ENCODE peak calls at places on chromosomes 13 and 19, in nine cellular contexts. R is heart right ventricle; B is A172; P is WERI-Rb-1; O is neural progenitor cell; Y is activated T-helper 9 cell treated with anti-CD3 and anti-CD28 coated beads, Interleukin-2, amount 50 U/mL, for 16 hours; J is left kidney; C is islet precursor cell; A is ACHN. N is an unnamed sample.

GRCh38 chr19:40266912-40267600 is 18.1 kb downstream of the AKT2 start:
- DNase-seq in R (no peak), B (no peak), P (no peak), O (no peak), Y (no peak), J (no peak), C (peak), A (no peak), N (no peak)

GRCh38 chr13:109494955-109495354 is 291.4 kb downstream of the IRS2 start:
- DNase-seq in R (no peak), B (peak), P (no peak), O (no peak), Y (no peak), J (peak), C (no peak), A (no peak), N (no peak)

GRCh38 chr13:66845393-66845792 is 384.7 kb downstream of the PCDH9 start:
- DNase-seq in R (no peak), B (no peak), P (no peak), O (no peak), Y (no peak), J (no peak), C (no peak), A (no peak), N (peak)

GRCh38 chr19:55597493-55597892 is 1.8 kb downstream of the FIZ1 start:
- DNase-seq in R (no peak), B (no peak), P (no peak), O (no peak), Y (no peak), J (no peak), C (peak), A (no peak), N (no peak)

GRCh38 chr13:32840840-32841713 is 175.1 kb upstream of the KL start:
- DNase-seq in R (peak), B (no peak), P (no peak), O (no peak), Y (no peak), J (no peak), C (no peak), A (no peak), N (no peak)

GRCh38 chr13:94586371-94586770 is 9.6 kb downstream of the TGDS start:
- DNase-seq in R (no peak), B (no peak), P (no peak), O (no peak), Y (no peak), J (no peak), C (no peak), A (no peak), N (no peak)

GRCh38 chr19:55543567-55543966 is 1.8 kb downstream of the SBK3 start:
- DNase-seq in R (no peak), B (no peak), P (no peak), O (no peak), Y (no peak), J (no peak), C (no peak), A (no peak), N (no peak)

GRCh38 chr19:39407644-39408391 is 1.2 kb downstream of the ZFP36 start:
- DNase-seq in R (peak), B (peak), P (no peak), O (peak), Y (peak), J (peak), C (peak), A (no peak), N (peak)

GRCh38 chr19:12774588-12775555 is at the start of gene HOOK2:
- DNase-seq in R (no peak), B (no peak), P (no peak), O (peak), Y (no peak), J (peak), C (peak), A (no peak), N (peak)

GRCh38 chr19:42427313-42427712 is at the start of gene LIPE:
- DNase-seq in R (no peak), B (no peak), P (no peak), O (no peak), Y (no peak), J (peak), C (no peak), A (no peak), N (no peak)

GRCh38 chr19:1672038-1672768 is 19.8 kb upstream of the TCF3 start:
- DNase-seq in R (peak), B (no peak), P (peak), O (peak), Y (peak), J (peak), C (no peak), A (peak), N (no peak)

GRCh38 chr19:45128109-45128508 is 32.7 kb downstream of the NKPD1 start:
- DNase-seq in R (no peak), B (no peak), P (no peak), O (no peak), Y (no peak), J (no peak), C (no peak), A (no peak), N (no peak)

GRCh38 chr19:10009714-10010224 is 535 bp downstream of the COL5A3 start:
- DNase-seq in R (no peak), B (no peak), P (no peak), O (no peak), Y (no peak), J (no peak), C (no peak), A (no peak), N (no peak)

GRCh38 chr13:97224544-97225324 is 2.6 kb downstream of the MBNL2 start:
- DNase-seq in R (no peak), B (no peak), P (no peak), O (no peak), Y (no peak), J (peak), C (no peak), A (peak), N (no peak)

GRCh38 chr13:113758651-113759524 is at the start of gene TMEM255B:
- DNase-seq in R (peak), B (peak), P (peak), O (peak), Y (peak), J (peak), C (peak), A (peak), N (peak)

GRCh38 chr13:109389456-109389855 is 396.9 kb downstream of the IRS2 start:
- DNase-seq in R (no peak), B (peak), P (no peak), O (no peak), Y (no peak), J (no peak), C (no peak), A (no peak), N (no peak)

GRCh38 chr19:459724-460511 is 915 bp downstream of the SHC2 start:
- DNase-seq in R (peak), B (peak), P (peak), O (peak), Y (no peak), J (peak), C (peak), A (no peak), N (peak)

GRCh38 chr13:98751397-98752110 is 918 bp downstream of the SLC15A1 start:
- DNase-seq in R (no peak), B (no peak), P (no peak), O (peak), Y (no peak), J (peak), C (peak), A (no peak), N (no peak)

N was measured in left lung.